ENCODE peak calls at places on chromosomes 5 and 9, in eight cellular contexts. Z is IMR-90; H is effector memory CD4-positive, alpha-beta T cell; L is GM23248; S is keratinocyte; D is heart left ventricle; E is SK-N-SH; P is pancreas. M is an unnamed sample.

GRCh38 chr5:45484781-45485180 is 211.4 kb downstream of the HCN1 start:
- DNase-seq in H (no peak), S (no peak), L (no peak), P (no peak), E (no peak), Z (no peak), D (no peak), M (no peak)

GRCh38 chr9:14670718-14671117 is 22.5 kb downstream of the ZDHHC21 start:
- DNase-seq in L (peak; percentile 55), S (no peak), H (no peak), E (no peak), Z (peak; percentile 55), P (no peak), D (no peak), M (no peak)

GRCh38 chr9:121233906-121234901 is 32.5 kb upstream of the RAB14 start:
- DNase-seq in L (peak; percentile 65), E (no peak), S (peak; percentile 57), H (no peak), D (no peak), P (no peak), Z (peak; percentile 81), M (no peak)

GRCh38 chr5:168014423-168014822 is 277.0 kb upstream of the WWC1 start:
- DNase-seq in H (no peak), S (no peak), Z (no peak), D (no peak), E (no peak), P (no peak), L (no peak), M (no peak)

GRCh38 chr9:6214903-6215302 is 704 bp upstream of the IL33 start:
- DNase-seq in H (no peak), Z (peak; percentile 36), S (no peak), L (peak; percentile 82), D (no peak), P (no peak), E (no peak), M (no peak)

GRCh38 chr5:16736158-16736994 is 119.6 kb upstream of the RETREG1 start:
- DNase-seq in H (no peak), L (peak; percentile 64), E (no peak), Z (peak; percentile 87), P (peak; percentile 83), S (no peak), D (peak; percentile 23), M (no peak)

GRCh38 chr5:140221697-140222223 is 46.8 kb downstream of the CYSTM1 start:
- DNase-seq in S (no peak), D (no peak), P (no peak), L (peak; percentile 93), H (no peak), Z (peak; percentile 93), E (no peak), M (no peak)

GRCh38 chr5:94694671-94695070 is 76.2 kb downstream of the SLF1 start:
- DNase-seq in P (no peak), Z (no peak), E (no peak), D (no peak), H (no peak), S (no peak), L (no peak), M (no peak)

GRCh38 chr9:34403554-34404380 is 27.1 kb upstream of the MYORG start:
- DNase-seq in Z (peak; percentile 68), E (peak; percentile 78), L (peak; percentile 69), H (peak; percentile 19), S (peak; percentile 25), P (peak; percentile 76), D (peak; percentile 63), M (peak; percentile 44)

GRCh38 chr5:161847896-161848510 is at the start of gene GABRA1:
- DNase-seq in P (no peak), Z (no peak), H (no peak), L (peak; percentile 0), E (no peak), S (no peak), D (no peak), M (peak; percentile 3)

GRCh38 chr9:108049671-108050494 is 560.3 kb upstream of the KLF4 start:
- DNase-seq in L (no peak), S (no peak), Z (no peak), P (no peak), E (no peak), D (no peak), H (no peak), M (no peak)

GRCh38 chr9:17862081-17862480 is 283.2 kb downstream of the SH3GL2 start:
- DNase-seq in Z (no peak), E (no peak), P (no peak), H (no peak), D (peak; percentile 10), L (no peak), S (no peak), M (no peak)

GRCh38 chr5:54996476-54996875 is 11.1 kb upstream of the ESM1 start:
- DNase-seq in Z (peak; percentile 62), P (no peak), H (no peak), S (no peak), L (peak; percentile 43), D (no peak), E (no peak), M (no peak)

GRCh38 chr5:66513130-66513529 is 83.1 kb upstream of the MAST4 start:
- DNase-seq in D (no peak), P (no peak), H (no peak), Z (no peak), E (no peak), L (no peak), S (no peak), M (no peak)

GRCh38 chr9:106885451-106885850 is 22.5 kb downstream of the ZNF462 start:
- DNase-seq in L (peak; percentile 88), P (no peak), D (no peak), S (peak; percentile 87), E (no peak), Z (peak; percentile 95), H (no peak), M (no peak)

DNA sequence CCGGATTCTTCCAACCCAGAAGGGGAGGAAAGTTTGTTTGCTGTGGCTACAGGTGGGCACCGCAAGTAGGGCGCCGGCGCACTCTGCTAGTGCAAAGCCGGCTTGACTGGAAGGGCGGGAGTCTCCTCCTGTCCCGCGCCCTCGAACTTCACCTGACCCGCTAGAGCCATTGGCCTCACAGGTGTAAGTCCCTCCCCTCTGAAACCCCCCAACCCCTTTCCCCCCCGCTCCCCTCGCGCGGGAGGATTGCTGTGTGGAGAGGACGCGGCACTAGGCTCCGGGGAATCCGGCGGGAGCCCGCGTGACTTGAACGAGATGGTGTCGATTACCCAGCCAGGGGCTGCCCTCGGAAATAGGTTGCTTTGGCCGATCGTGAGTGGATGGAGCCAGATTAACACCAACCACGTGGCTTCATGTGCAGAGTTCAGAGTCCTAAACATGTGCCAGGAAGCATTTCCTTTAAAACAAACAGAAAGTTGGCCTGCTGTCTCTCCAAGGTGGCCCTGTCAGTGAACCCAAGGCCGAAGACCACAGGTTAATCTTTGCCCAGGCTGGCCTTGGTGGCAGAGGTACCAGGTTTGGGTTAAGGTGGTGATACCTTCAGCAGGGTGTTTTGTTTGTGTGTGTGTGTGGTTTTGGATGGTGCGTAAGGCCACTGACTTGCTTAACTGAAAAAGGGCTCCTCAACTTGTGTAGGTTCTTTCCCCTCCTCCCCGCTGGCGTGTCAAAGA is 1.0 kb downstream of the IQGAP2 start:
- DNase-seq in L (peak; percentile 11), D (peak; percentile 11), Z (no peak), S (no peak), P (peak; percentile 90), H (peak; percentile 69), E (no peak), M (peak; percentile 50)
- H3K4me1 ChIP-seq in L (peaks cover 5% of the 10 kb centered on the region), D (peaks cover 10% of the 10 kb centered on the region), Z (no peaks in the 10 kb centered on the region), S (no peaks in the 10 kb centered on the region), P (peaks cover 21% of the 10 kb centered on the region), H (peaks cover 27% of the 10 kb centered on the region), E (peaks cover 10% of the 10 kb centered on the region), M (peaks cover 4% of the 10 kb centered on the region)

DNA sequence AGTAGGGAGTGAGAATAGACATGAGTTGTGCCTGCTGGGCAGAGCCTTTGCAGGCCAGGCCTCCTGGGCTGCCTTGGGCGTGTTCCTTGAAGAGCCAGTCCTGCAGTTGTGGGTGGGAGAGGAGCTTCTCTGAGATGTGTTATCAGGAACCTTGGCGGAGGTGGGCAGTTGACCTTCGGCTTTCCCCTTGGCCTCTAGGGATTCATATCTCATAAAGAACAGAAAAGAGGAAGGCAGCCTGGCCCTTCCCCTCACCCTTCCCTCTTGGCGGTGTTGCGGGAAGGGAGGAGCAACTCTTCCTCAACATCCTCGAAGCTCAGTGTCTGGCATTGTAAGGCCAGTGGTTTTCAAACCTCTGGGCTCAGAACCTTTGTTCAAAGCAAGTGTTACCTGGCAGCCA is 59.2 kb downstream of the DAPK1 start:
- DNase-seq in L (no peak), Z (no peak), H (no peak), P (no peak), D (no peak), E (no peak), S (no peak), M (no peak)
- H3K4me3 ChIP-seq in L (no peak overlapping the region), Z (no peak overlapping the region), H (no peak overlapping the region), P (no peak overlapping the region), D (no peak overlapping the region), E (no peak overlapping the region), S (no peak overlapping the region), M (no peak overlapping the region)

GRCh38 chr5:128775537-128775936 is 189.8 kb upstream of the SLC27A6 start:
- DNase-seq in D (no peak), E (no peak), H (no peak), P (no peak), Z (no peak), S (no peak), L (no peak), M (no peak)

GRCh38 chr5:128770907-128771306 is 194.4 kb upstream of the SLC27A6 start:
- DNase-seq in P (no peak), H (no peak), S (no peak), Z (no peak), E (no peak), D (no peak), L (no peak), M (no peak)

GRCh38 chr5:128774605-128775004 is 190.7 kb upstream of the SLC27A6 start:
- DNase-seq in L (no peak), H (no peak), P (no peak), D (no peak), E (no peak), S (no peak), Z (peak; percentile 78), M (no peak)

GRCh38 chr5:128777052-128777451 is 188.2 kb upstream of the SLC27A6 start:
- DNase-seq in E (no peak), H (no peak), P (no peak), S (no peak), Z (no peak), D (no peak), L (no peak), M (no peak)

GRCh38 chr5:128773378-128773777 is 191.9 kb upstream of the SLC27A6 start:
- DNase-seq in E (no peak), S (no peak), P (no peak), Z (no peak), D (no peak), L (no peak), H (no peak), M (no peak)
- H3K4me1 ChIP-seq in E (no peaks in the 10 kb centered on the region), S (no peaks in the 10 kb centered on the region), P (no peaks in the 10 kb centered on the region), Z (no peaks in the 10 kb centered on the region), D (no peaks in the 10 kb centered on the region), L (no peaks in the 10 kb centered on the region), H (no peaks in the 10 kb centered on the region), M (no peaks in the 10 kb centered on the region)

DNA sequence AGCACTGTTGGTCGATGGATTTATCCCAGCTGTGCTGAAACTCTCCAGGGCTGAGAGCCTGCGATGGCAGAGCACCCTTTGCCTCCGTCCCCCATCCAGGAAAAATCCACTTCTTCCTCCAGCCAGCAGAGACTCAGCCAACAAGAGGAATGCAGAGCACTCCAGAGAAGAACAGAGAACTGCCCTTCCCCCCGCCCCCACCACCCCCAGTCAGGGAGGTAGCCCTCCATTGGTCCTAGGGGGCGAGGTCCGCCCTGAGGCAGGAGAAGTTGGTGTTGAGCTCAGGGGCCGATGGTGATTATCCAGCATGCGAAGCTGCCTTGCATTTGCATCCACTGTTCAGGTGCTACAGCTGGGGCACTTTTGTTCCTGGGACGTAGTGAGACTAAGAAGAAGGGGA is 9.0 kb downstream of the TLX3 start:
- DNase-seq in E (no peak), H (no peak), L (no peak), Z (no peak), P (no peak), S (no peak), D (no peak), M (no peak)
- H3K4me3 ChIP-seq in E (no peak overlapping the region), H (no peak overlapping the region), L (no peak overlapping the region), Z (no peak overlapping the region), P (no peak overlapping the region), S (no peak overlapping the region), D (no peak overlapping the region), M (no peak overlapping the region)